ENCODE peak calls at places on chromosome 9, in five cellular contexts. Q is GM23338, L is tibial artery, K is sigmoid colon, G is PC-3. W is an unnamed sample.
A peak's percentile ranks its signal among the peaks of the same experiment; 100 is the strongest.

GRCh38 chr9:12735669-12736068 is 39.2 kb upstream of the LURAP1L start:
- DNase-seq in Q (no peak), L (no peak), K (no peak), G (no peak), W (no peak)

GRCh38 chr9:91207889-91208651 is 153.6 kb downstream of the AUH start:
- DNase-seq in Q (no peak), L (no peak), K (no peak), G (no peak), W (no peak)

GRCh38 chr9:91024841-91025240 is 223.2 kb downstream of the SYK start:
- DNase-seq in Q (no peak), L (no peak), K (no peak), G (no peak), W (no peak)

GRCh38 chr9:21326526-21327139 is 8.6 kb downstream of the KLHL9 start:
- DNase-seq in Q (peak; percentile 73), L (no peak), K (no peak), G (peak; percentile 63), W (no peak)

GRCh38 chr9:114657705-114658104 is at the start of gene TEX53:
- DNase-seq in Q (no peak), L (no peak), K (no peak), G (no peak), W (no peak)

GRCh38 chr9:2824564-2824963 is 19.3 kb downstream of the PUM3 start:
- DNase-seq in Q (peak; percentile 77), L (no peak), K (no peak), G (no peak), W (no peak)

GRCh38 chr9:92098638-92099037 is 16.6 kb downstream of the SPTLC1 start:
- DNase-seq in Q (no peak), L (no peak), K (no peak), G (no peak), W (no peak)

GRCh38 chr9:80491086-80491749 is 919.5 kb downstream of the TLE4 start:
- DNase-seq in Q (no peak), L (no peak), K (no peak), G (no peak), W (no peak)

GRCh38 chr9:84947412-84947972 is 278.0 kb downstream of the NTRK2 start:
- DNase-seq in Q (no peak), L (no peak), K (no peak), G (peak; percentile 3), W (no peak)

GRCh38 chr9:33180526-33181184 is 13.5 kb upstream of the B4GALT1 start:
- DNase-seq in Q (no peak), L (no peak), K (no peak), G (no peak), W (no peak)

GRCh38 chr9:124742940-124743339 is 28.2 kb downstream of the NR6A1 start:
- DNase-seq in Q (no peak), L (no peak), K (no peak), G (no peak), W (no peak)

DNA sequence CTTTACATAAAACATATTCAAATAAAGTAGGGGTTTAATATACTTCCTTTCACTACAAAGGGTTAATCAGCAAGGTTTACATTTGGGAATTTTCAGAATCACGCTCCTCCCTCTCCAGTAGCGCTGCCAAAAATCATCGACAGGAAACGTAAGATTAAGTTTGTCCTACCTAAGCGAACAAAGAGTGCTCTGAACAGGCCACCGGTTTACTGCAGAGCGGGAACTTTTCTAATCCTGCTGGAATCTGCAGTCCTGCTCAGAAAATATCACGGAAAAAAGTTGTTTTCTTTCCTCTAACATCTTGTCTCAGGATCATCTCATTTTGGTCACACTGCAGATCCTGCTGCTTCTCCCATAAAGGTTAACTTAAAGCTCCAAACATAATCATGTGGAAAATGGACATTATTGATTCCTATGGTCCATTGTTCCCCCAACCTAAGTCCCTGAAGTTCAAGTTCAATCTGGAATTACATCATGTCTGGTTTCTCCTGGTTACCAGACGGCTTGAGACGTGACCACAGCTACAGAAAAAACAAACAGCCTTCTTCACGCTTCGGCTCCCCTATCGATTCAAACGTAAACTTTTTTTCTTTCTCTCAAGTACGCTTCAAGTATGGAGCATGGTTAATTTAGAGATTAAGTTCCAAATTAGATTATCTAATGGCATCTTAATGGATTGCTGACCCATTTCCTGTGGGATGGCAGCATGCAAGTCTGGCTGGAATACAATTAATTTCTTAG is 217.6 kb downstream of the NFIB start:
- DNase-seq in Q (peak; percentile 53), L (no peak), K (no peak), G (no peak), W (no peak)
- H3K27ac ChIP-seq in Q (peak overlapping the region; percentile 17), L (peak overlapping the region; percentile 72), K (peak overlapping the region; percentile 71), G (no peak overlapping the region), W (peak overlapping the region; percentile 78)

GRCh38 chr9:121651014-121651294 is 480 bp upstream of the DAB2IP start:
- DNase-seq in Q (no peak), L (no peak), K (no peak), G (no peak), W (no peak)

GRCh38 chr9:121652838-121653231 is 1.4 kb downstream of the DAB2IP start:
- DNase-seq in Q (no peak), L (no peak), K (no peak), G (no peak), W (no peak)

GRCh38 chr9:121650220-121651013 is 1.0 kb upstream of the DAB2IP start:
- DNase-seq in Q (peak; percentile 93), L (no peak), K (peak; percentile 81), G (peak; percentile 53), W (no peak)

GRCh38 chr9:121651295-121652036 is at the start of gene DAB2IP:
- DNase-seq in Q (peak; percentile 80), L (peak; percentile 47), K (peak; percentile 84), G (peak; percentile 52), W (no peak)

DNA sequence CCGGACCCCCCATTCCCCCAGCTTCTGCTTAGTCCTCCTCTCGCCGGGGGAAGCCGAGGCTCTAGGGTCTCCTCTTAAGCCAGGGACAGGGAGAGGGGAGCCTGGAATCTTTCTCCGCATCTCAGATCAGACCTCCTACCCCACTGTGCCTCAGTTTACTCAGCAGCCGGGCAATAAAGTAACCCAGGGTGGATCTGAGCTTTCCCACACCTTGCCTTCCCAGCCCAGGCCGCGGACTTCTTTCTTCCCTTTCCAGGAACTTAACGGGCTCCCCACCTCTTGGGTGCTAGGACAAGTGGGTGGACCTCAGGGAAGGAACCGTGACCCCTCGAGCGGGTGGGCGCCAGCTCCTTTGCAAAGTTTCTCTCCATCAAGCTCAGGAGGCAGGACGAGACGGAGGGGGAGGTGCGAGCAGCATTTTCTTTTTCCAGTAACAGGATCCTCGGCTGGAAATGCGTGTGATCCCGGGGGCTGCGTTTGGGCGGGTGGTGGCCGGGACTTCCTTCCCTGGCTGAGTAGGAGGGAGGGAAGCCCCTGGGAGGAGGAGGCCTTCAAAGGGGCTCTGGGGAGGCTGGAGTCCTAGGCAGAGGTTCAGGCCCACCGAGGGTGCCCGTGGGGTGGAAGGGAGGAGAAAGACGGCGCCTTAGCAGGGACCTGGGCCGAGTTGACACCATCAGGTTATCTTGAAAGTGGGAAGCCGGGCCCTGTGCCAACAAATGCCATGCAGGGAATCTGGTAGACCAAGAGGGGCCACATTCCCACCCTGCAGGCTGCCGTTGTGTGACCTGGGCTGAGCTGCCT is 803 bp downstream of the DAB2IP start:
- DNase-seq in Q (peak; percentile 74), L (no peak), K (no peak), G (no peak), W (no peak)
- H3K27me3 ChIP-seq in Q (peaks cover 7% of the 10 kb centered on the region), L (no peaks in the 10 kb centered on the region), K (no peaks in the 10 kb centered on the region), G (no peaks in the 10 kb centered on the region), W (no peaks in the 10 kb centered on the region)

GRCh38 chr9:684055-684949 is 157.2 kb upstream of the DMRT1 start:
- DNase-seq in Q (peak; percentile 68), L (no peak), K (no peak), G (peak; percentile 53), W (no peak)

GRCh38 chr9:684950-685340 is 156.6 kb upstream of the DMRT1 start:
- DNase-seq in Q (no peak), L (no peak), K (no peak), G (peak; percentile 91), W (no peak)

GRCh38 chr9:687034-687785 is 154.3 kb upstream of the DMRT1 start:
- DNase-seq in Q (no peak), L (no peak), K (no peak), G (no peak), W (no peak)

GRCh38 chr9:687994-688393 is 153.5 kb upstream of the DMRT1 start:
- DNase-seq in Q (no peak), L (no peak), K (no peak), G (no peak), W (no peak)

GRCh38 chr9:686381-686813 is 155.1 kb upstream of the DMRT1 start:
- DNase-seq in Q (no peak), L (peak; percentile 55), K (no peak), G (peak; percentile 84), W (peak; percentile 57)
- H3K4me3 ChIP-seq in Q (no peak overlapping the region), L (peak overlapping the region; percentile 5), K (no peak overlapping the region), G (no peak overlapping the region), W (peak overlapping the region; percentile 69)

DNA sequence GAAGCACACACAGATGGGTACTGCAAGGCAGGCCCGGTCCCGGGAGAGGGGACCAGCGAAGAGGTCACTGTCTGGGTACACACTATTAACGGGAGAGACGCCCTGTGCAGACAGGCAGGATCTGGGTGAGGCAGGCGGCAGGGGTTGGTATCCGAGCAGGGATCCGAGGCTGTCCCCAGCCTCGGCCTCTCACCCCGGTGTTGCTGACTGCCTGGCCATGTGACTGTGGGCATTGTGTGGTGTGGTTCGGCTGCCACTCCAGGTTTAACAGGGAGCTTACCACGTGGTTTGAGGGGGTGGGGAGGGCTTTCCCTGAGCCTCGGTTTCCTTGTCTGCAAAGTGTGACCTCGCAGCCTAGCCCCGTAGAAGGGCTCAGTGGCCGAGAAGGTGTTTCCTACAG is 11.1 kb upstream of the RALGDS start:
- DNase-seq in Q (no peak), L (no peak), K (no peak), G (no peak), W (no peak)
- H3K27ac ChIP-seq in Q (no peak overlapping the region), L (no peak overlapping the region), K (peak overlapping the region; percentile 1), G (no peak overlapping the region), W (no peak overlapping the region)

DNA sequence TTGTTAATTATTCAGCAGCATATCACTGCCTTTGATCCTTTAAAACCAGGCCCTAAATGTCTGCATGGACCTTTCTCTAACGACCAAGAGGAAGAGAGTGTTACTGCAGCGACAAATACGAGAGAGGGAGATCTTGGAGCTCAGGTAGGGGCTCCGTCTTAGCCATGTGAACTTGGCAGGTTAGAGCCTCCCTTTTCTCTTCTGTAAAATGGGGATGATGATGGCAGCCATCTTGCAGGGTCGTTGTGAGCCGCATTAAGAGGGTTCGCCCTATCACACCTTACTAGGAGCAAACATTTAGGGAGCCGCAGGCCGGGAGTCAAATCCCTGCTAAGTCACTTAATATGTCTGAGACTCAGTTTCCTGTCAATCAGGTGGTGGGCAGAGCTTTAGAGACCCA is 1.6 kb downstream of the ENG start:
- DNase-seq in Q (no peak), L (no peak), K (no peak), G (no peak), W (no peak)
- H3K27me3 ChIP-seq in Q (no peaks in the 10 kb centered on the region), L (no peaks in the 10 kb centered on the region), K (no peaks in the 10 kb centered on the region), G (no peaks in the 10 kb centered on the region), W (no peaks in the 10 kb centered on the region)

GRCh38 chr9:133950916-133951231 is 41.2 kb downstream of the VAV2 start:
- DNase-seq in Q (no peak), L (no peak), K (no peak), G (no peak), W (no peak)
- H3K4me3 ChIP-seq in Q (no peak overlapping the region), L (no peak overlapping the region), K (peak overlapping the region; percentile 3), G (no peak overlapping the region), W (no peak overlapping the region)

DNA sequence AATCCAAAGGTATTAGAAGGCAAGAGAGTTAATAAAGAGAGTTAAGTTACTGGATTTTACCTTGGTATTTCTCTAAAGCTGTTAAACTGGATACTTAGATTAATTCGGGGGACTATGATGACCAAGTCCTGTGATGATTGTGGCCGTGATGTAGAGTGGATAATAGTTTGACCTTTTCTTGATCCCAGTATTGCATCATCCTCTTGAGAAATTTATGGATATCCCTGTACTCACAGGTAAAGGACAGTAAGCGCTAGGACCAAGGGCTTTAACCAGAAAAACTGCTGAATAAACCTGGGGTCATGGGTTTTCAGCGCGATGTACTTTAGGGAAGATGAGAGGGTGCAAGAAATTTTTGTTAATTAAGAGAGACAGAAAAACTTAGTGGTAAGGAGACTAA is 8.3 kb downstream of the OR13C8 start:
- DNase-seq in Q (no peak), L (no peak), K (no peak), G (no peak), W (no peak)
- H3K27ac ChIP-seq in Q (no peak overlapping the region), L (no peak overlapping the region), K (no peak overlapping the region), G (no peak overlapping the region), W (no peak overlapping the region)

W was measured in thoracic aorta.